ENCODE peak calls at places on chromosomes 12 and 14, in six cellular contexts. A is HL-60, O is sigmoid colon, V is endothelial cell of umbilical vein, L is prostate gland, J is spleen. D is an unnamed sample.

GRCh38 chr14:104800600-104801283 is at the start of gene ZBTB42:
- DNase-seq in A (peak; percentile 47), O (peak; percentile 85), V (peak; percentile 42), L (peak; percentile 95), J (peak; percentile 93), D (no peak)

GRCh38 chr12:57343703-57344378 is 87.0 kb downstream of the R3HDM2 start:
- DNase-seq in A (no peak), O (no peak), V (no peak), L (no peak), J (no peak), D (no peak)

GRCh38 chr12:70008944-70009343 is 183.9 kb downstream of the MYRFL start:
- DNase-seq in A (no peak), O (no peak), V (no peak), L (no peak), J (no peak), D (no peak)

GRCh38 chr12:129069886-129070285 is 216.6 kb downstream of the GLT1D1 start:
- DNase-seq in A (no peak), O (no peak), V (no peak), L (no peak), J (no peak), D (no peak)

GRCh38 chr14:72999316-72999715 is 27.6 kb downstream of the ZFYVE1 start:
- DNase-seq in A (no peak), O (no peak), V (no peak), L (no peak), J (no peak), D (no peak)

GRCh38 chr12:4046150-4046845 is 173.1 kb upstream of the PARP11 start:
- DNase-seq in A (no peak), O (no peak), V (no peak), L (no peak), J (no peak), D (no peak)

GRCh38 chr14:40053396-40053795 is 621.2 kb upstream of the FBXO33 start:
- DNase-seq in A (no peak), O (no peak), V (no peak), L (no peak), J (no peak), D (no peak)

GRCh38 chr14:95409472-95410307 is 90.0 kb upstream of the CLMN start:
- DNase-seq in A (no peak), O (no peak), V (no peak), L (no peak), J (peak; percentile 51), D (no peak)

GRCh38 chr14:82872494-82872893 is 1338.8 kb upstream of the SEL1L start:
- DNase-seq in A (no peak), O (no peak), V (no peak), L (no peak), J (no peak), D (no peak)

GRCh38 chr12:117045175-117045997 is 53.8 kb downstream of the TESC start:
- DNase-seq in A (peak; percentile 60), O (no peak), V (no peak), L (no peak), J (no peak), D (no peak)

GRCh38 chr14:52917732-52918131 is 33.1 kb downstream of the FERMT2 start:
- DNase-seq in A (no peak), O (no peak), V (peak; percentile 45), L (no peak), J (no peak), D (no peak)

GRCh38 chr12:113068312-113068935 is 11.9 kb downstream of the DTX1 start:
- DNase-seq in A (no peak), O (no peak), V (no peak), L (no peak), J (peak; percentile 61), D (no peak)

GRCh38 chr12:6699989-6700645 is 498 bp downstream of the PIANP start:
- DNase-seq in A (no peak), O (peak; percentile 69), V (no peak), L (no peak), J (peak; percentile 81), D (no peak)

GRCh38 chr12:76266797-76267196 is 81.4 kb downstream of the BBS10 start:
- DNase-seq in A (no peak), O (peak; percentile 68), V (peak; percentile 64), L (peak; percentile 39), J (no peak), D (peak; percentile 70)

GRCh38 chr12:53476769-53477209 is 22.5 kb downstream of the MAP3K12 start:
- DNase-seq in A (no peak), O (no peak), V (peak; percentile 36), L (no peak), J (no peak), D (no peak)

GRCh38 chr12:28611115-28611435 is 420.8 kb downstream of the CCDC91 start:
- DNase-seq in A (no peak), O (no peak), V (peak; percentile 92), L (no peak), J (no peak), D (no peak)

DNA sequence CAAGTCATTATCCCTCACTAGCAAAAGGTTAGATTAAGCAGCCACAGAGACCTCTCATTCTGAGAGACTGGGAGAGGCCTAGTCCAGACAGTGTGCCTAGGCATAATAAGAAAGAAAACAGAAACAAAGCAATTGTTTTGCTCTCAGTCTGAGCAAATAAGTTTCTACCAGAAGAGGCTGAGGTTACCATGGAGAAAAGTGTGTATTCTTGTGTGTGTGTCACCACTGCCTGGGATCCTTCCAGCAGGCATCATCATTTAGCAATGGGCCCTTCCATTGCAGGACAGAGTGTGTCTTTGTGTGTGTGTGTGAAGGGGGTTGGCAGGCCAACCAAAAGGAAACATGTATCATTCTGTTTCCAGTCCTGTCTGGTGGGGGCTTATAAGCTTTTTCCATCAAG is 3.7 kb downstream of the EFS start:
- DNase-seq in A (no peak), O (no peak), V (no peak), L (no peak), J (no peak), D (no peak)
- TF ChIP-seq POLR2AphosphoS5 in A (no peak), O (no peak), V (no peak), L (no peak), J (no peak), D (no peak)

GRCh38 chr14:103527408-103528157 is 1.4 kb upstream of the TRMT61A start:
- DNase-seq in A (no peak), O (no peak), V (no peak), L (no peak), J (no peak), D (peak; percentile 68)
- TF ChIP-seq POLR2AphosphoS5 in A (no peak), O (no peak), V (no peak), L (no peak), J (peak; percentile 33), D (no peak)

GRCh38 chr12:12720637-12721250 is 3.6 kb downstream of the CDKN1B start:
- DNase-seq in A (peak; percentile 39), O (no peak), V (peak; percentile 58), L (no peak), J (no peak), D (no peak)

GRCh38 chr12:12718853-12719252 is 1.7 kb downstream of the CDKN1B start:
- DNase-seq in A (peak; percentile 37), O (no peak), V (peak; percentile 41), L (no peak), J (no peak), D (no peak)

GRCh38 chr12:12718382-12718761 is 1.2 kb downstream of the CDKN1B start:
- DNase-seq in A (no peak), O (no peak), V (no peak), L (no peak), J (no peak), D (no peak)

GRCh38 chr12:12720052-12720451 is 2.9 kb downstream of the CDKN1B start:
- DNase-seq in A (no peak), O (no peak), V (peak; percentile 15), L (no peak), J (no peak), D (no peak)

GRCh38 chr12:12719496-12719895 is 2.3 kb downstream of the CDKN1B start:
- DNase-seq in A (peak; percentile 68), O (no peak), V (peak; percentile 68), L (no peak), J (no peak), D (no peak)
- TF ChIP-seq POLR2AphosphoS5 in A (no peak), O (no peak), V (no peak), L (peak; percentile 36), J (no peak), D (no peak)

GRCh38 chr14:58626441-58626840 is 11.3 kb upstream of the DACT1 start:
- DNase-seq in A (no peak), O (no peak), V (no peak), L (no peak), J (no peak), D (no peak)
- TF ChIP-seq POLR2AphosphoS5 in A (no peak), O (no peak), V (no peak), L (no peak), J (no peak), D (no peak)

GRCh38 chr12:121792607-121793500 is 634 bp downstream of the RHOF start:
- DNase-seq in A (peak; percentile 64), O (no peak), V (no peak), L (no peak), J (peak; percentile 93), D (no peak)

GRCh38 chr12:121793501-121793835 is at the start of gene RHOF:
- DNase-seq in A (no peak), O (no peak), V (no peak), L (no peak), J (peak; percentile 95), D (no peak)

GRCh38 chr12:121795029-121795977 is 1.8 kb upstream of the RHOF start:
- DNase-seq in A (peak; percentile 90), O (peak; percentile 94), V (peak; percentile 86), L (peak; percentile 90), J (peak; percentile 96), D (peak; percentile 94)

GRCh38 chr12:121794532-121795028 is 1.1 kb upstream of the RHOF start:
- DNase-seq in A (no peak), O (peak; percentile 83), V (no peak), L (no peak), J (peak; percentile 89), D (peak; percentile 77)

GRCh38 chr12:121793836-121794531 is 496 bp upstream of the RHOF start:
- DNase-seq in A (peak; percentile 94), O (peak; percentile 96), V (peak; percentile 94), L (peak; percentile 88), J (peak; percentile 100), D (peak; percentile 92)
- TF ChIP-seq POLR2AphosphoS5 in A (no peak), O (peak; percentile 13), V (peak; percentile 82), L (peak; percentile 90), J (peak; percentile 88), D (peak; percentile 20)

GRCh38 chr14:90399541-90400444 is 3.0 kb downstream of the CALM1 start:
- DNase-seq in A (peak; percentile 90), O (peak; percentile 97), V (peak; percentile 95), L (peak; percentile 95), J (peak; percentile 95), D (peak; percentile 91)
- TF ChIP-seq POLR2AphosphoS5 in A (peak; percentile 67), O (peak; percentile 76), V (peak; percentile 63), L (peak; percentile 89), J (peak; percentile 83), D (no peak)